ENCODE peak calls at places on chromosome 7, in six cellular contexts. M, N, R, J, W and X are unnamed samples.

GRCh38 chr7:11950281-11950680 is 118.3 kb upstream of the THSD7A start:
- DNase-seq in N (no peak), M (no peak), R (no peak), W (no peak), J (no peak), X (no peak)

GRCh38 chr7:135616136-135616535 is 46.2 kb upstream of the STMP1 start:
- DNase-seq in R (no peak), J (no peak), W (no peak), N (no peak), M (no peak), X (no peak)

GRCh38 chr7:83166-83840 is 109.1 kb upstream of the FAM20C start:
- DNase-seq in W (no peak), J (no peak), N (no peak), R (no peak), M (no peak), X (no peak)

GRCh38 chr7:46319841-46320240 is 398.8 kb upstream of the IGFBP3 start:
- DNase-seq in N (peak), M (no peak), J (peak), W (no peak), R (no peak), X (no peak)

GRCh38 chr7:142859829-142860228 is 5.0 kb downstream of the EPHB6 start:
- DNase-seq in R (peak), W (no peak), M (peak), N (peak), J (peak), X (no peak)

GRCh38 chr7:115145512-115145911 is 223.6 kb downstream of the MDFIC start:
- DNase-seq in M (peak), R (peak), N (peak), W (peak), J (peak), X (peak)

GRCh38 chr7:42274052-42274451 is 37.0 kb upstream of the GLI3 start:
- DNase-seq in N (peak), W (no peak), J (peak), R (no peak), M (peak), X (no peak)

GRCh38 chr7:24462984-24463383 is 110.3 kb upstream of the PALS2 start:
- DNase-seq in J (no peak), R (no peak), N (no peak), W (no peak), M (no peak), X (no peak)

GRCh38 chr7:120988591-120989299 is at the start of gene CPED1:
- DNase-seq in N (peak), M (peak), R (peak), J (peak), W (no peak), X (peak)

GRCh38 chr7:82789883-82790609 is 346.5 kb upstream of the CACNA2D1 start:
- DNase-seq in N (peak), J (peak), R (peak), W (no peak), M (peak), X (no peak)

GRCh38 chr7:44259547-44260457 is 59.0 kb downstream of the YKT6 start:
- DNase-seq in R (peak), J (peak), N (peak), M (peak), W (no peak), X (peak)

GRCh38 chr7:121329460-121330052 is 756 bp downstream of the WNT16 start:
- DNase-seq in J (no peak), R (no peak), M (peak), N (no peak), W (no peak), X (no peak)

GRCh38 chr7:71326596-71326995 is 194.7 kb downstream of the GALNT17 start:
- DNase-seq in R (no peak), N (no peak), W (no peak), J (no peak), M (no peak), X (no peak)
- TF ChIP-seq CTCF in R (no peak), N (no peak), W (no peak), J (no peak), M (no peak), X (no peak)

DNA sequence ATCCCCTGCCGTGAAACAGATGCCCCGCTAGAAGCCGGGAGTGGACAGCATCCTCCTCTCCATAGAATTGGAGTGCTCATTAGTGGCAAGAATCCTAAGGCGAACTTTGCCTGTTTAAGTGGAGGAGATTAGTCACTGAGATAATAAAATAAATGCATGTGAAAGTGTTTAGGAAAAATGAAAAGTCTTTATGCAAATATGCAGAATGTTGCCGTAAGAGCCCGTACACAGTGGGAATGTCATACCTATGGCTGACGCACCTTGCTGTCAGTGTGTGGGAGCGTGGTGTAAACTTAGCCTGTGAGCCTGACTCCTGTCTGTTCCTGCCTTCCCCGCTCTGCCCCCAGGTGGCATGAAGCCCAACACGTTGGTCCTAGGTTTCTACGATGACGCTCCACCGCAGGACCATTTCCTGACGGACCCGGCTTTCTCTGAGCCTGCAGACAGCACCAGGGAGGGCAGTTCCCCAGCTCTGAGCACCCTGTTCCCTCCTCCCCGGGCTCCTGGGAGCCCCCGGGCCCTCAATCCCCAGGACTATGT is 1.7 kb upstream of the TRIP6 start:
- DNase-seq in W (no peak), J (no peak), N (no peak), M (peak), R (no peak), X (no peak)
- TF ChIP-seq CTCF in W (no peak), J (no peak), N (no peak), M (no peak), R (no peak), X (no peak)

GRCh38 chr7:69213882-69214281 is 384.4 kb upstream of the AUTS2 start:
- DNase-seq in W (no peak), R (peak), J (no peak), N (no peak), M (peak), X (no peak)

GRCh38 chr7:69208848-69209247 is 389.4 kb upstream of the AUTS2 start:
- DNase-seq in R (no peak), M (no peak), N (no peak), J (no peak), W (peak), X (no peak)

GRCh38 chr7:69211336-69211735 is 386.9 kb upstream of the AUTS2 start:
- DNase-seq in N (no peak), R (no peak), M (no peak), J (no peak), W (no peak), X (no peak)

GRCh38 chr7:69211739-69212138 is 386.5 kb upstream of the AUTS2 start:
- DNase-seq in N (no peak), M (no peak), W (no peak), J (no peak), R (no peak), X (no peak)
- TF ChIP-seq CTCF in N (no peak), M (no peak), W (peak), J (no peak), R (no peak), X (no peak)

DNA sequence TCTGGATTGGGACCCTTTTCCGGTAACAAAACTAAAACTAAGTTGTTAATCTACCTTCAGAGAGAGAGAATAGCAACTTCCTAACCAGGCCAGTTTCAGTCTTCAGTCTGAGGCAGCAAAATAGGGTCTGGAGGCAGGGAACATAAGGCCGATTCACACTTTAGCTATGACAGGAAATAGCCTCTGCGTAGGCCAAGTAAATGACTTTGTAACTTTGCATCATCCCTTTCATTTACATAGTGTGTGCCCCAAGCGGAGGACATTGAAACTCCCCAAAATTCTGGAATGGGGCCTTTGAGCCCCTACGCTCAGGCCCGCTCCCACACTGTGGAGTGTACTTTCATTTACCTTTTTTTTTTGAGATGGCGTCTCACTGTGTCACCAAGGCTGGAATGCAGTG is 1.7 kb upstream of the UPP1 start:
- DNase-seq in M (peak), N (peak), W (peak), J (peak), R (peak), X (no peak)
- TF ChIP-seq CTCF in M (no peak), N (peak), W (no peak), J (peak), R (peak), X (no peak)

GRCh38 chr7:101636822-101637623 is 7.9 kb upstream of the MYL10 start:
- DNase-seq in M (no peak), R (no peak), J (no peak), W (no peak), N (no peak), X (no peak)
- TF ChIP-seq CTCF in M (no peak), R (no peak), J (no peak), W (no peak), N (no peak), X (no peak)

GRCh38 chr7:133139350-133139749 is 57.5 kb upstream of the CHCHD3 start:
- DNase-seq in M (peak), R (peak), J (peak), N (peak), W (no peak), X (no peak)
- TF ChIP-seq CTCF in M (peak), R (peak), J (peak), N (peak), W (peak), X (no peak)